ENCODE peak calls at places on chromosomes 4 and X, in six cellular contexts. One of them, this sample, is unnamed.

GRCh38 chrX:110402091-110402854 is 43.6 kb downstream of the RTL9 start:
- DNase-seq in K562: peak
- DNase-seq in endothelial cell of umbilical vein: no peak
- DNase-seq in A549: peak
- DNase-seq in HepG2: no peak
- DNase-seq in GM12878: no peak
- DNase-seq in this sample: no peak

GRCh38 chr4:54256491-54257167 is 27.5 kb downstream of the PDGFRA start:
- DNase-seq in K562: no peak
- DNase-seq in HepG2: no peak
- DNase-seq in GM12878: no peak
- DNase-seq in A549: no peak
- DNase-seq in endothelial cell of umbilical vein: no peak
- DNase-seq in this sample: no peak

GRCh38 chrX:42466706-42467105 is 311.3 kb downstream of the PPP1R2C start:
- DNase-seq in endothelial cell of umbilical vein: no peak
- DNase-seq in GM12878: no peak
- DNase-seq in K562: no peak
- DNase-seq in HepG2: no peak
- DNase-seq in A549: no peak
- DNase-seq in this sample: no peak

GRCh38 chr4:1410491-1411325 is 4.5 kb upstream of the NKX1-1 start:
- DNase-seq in endothelial cell of umbilical vein: peak
- DNase-seq in GM12878: no peak
- DNase-seq in K562: peak
- DNase-seq in A549: no peak
- DNase-seq in HepG2: peak
- DNase-seq in this sample: peak

GRCh38 chrX:104306180-104306579 is 51.4 kb upstream of the ESX1 start:
- DNase-seq in A549: no peak
- DNase-seq in GM12878: no peak
- DNase-seq in endothelial cell of umbilical vein: no peak
- DNase-seq in K562: no peak
- DNase-seq in HepG2: no peak
- DNase-seq in this sample: no peak

GRCh38 chr4:40887690-40888089 is 137.9 kb downstream of the NSUN7 start:
- DNase-seq in endothelial cell of umbilical vein: no peak
- DNase-seq in HepG2: no peak
- DNase-seq in A549: no peak
- DNase-seq in K562: no peak
- DNase-seq in GM12878: no peak
- DNase-seq in this sample: peak

GRCh38 chr4:98614655-98615054 is 43.8 kb downstream of the TSPAN5 start:
- DNase-seq in A549: no peak
- DNase-seq in endothelial cell of umbilical vein: no peak
- DNase-seq in HepG2: no peak
- DNase-seq in K562: no peak
- DNase-seq in GM12878: no peak
- DNase-seq in this sample: no peak

GRCh38 chrX:150094996-150095395 is 156.7 kb upstream of the EOLA2 start:
- DNase-seq in K562: no peak
- DNase-seq in GM12878: no peak
- DNase-seq in A549: no peak
- DNase-seq in HepG2: no peak
- DNase-seq in endothelial cell of umbilical vein: peak
- DNase-seq in this sample: no peak

GRCh38 chr4:162727232-162727631 is 439.5 kb downstream of the NAF1 start:
- DNase-seq in K562: no peak
- DNase-seq in endothelial cell of umbilical vein: no peak
- DNase-seq in GM12878: no peak
- DNase-seq in HepG2: peak
- DNase-seq in A549: no peak
- DNase-seq in this sample: peak

GRCh38 chr4:62302710-62303109 is 1102.6 kb downstream of the ADGRL3 start:
- DNase-seq in HepG2: no peak
- DNase-seq in endothelial cell of umbilical vein: no peak
- DNase-seq in K562: no peak
- DNase-seq in A549: no peak
- DNase-seq in GM12878: no peak
- DNase-seq in this sample: no peak

GRCh38 chr4:94571301-94571700 is 119.6 kb downstream of the PDLIM5 start:
- DNase-seq in endothelial cell of umbilical vein: no peak
- DNase-seq in K562: no peak
- DNase-seq in HepG2: no peak
- DNase-seq in A549: no peak
- DNase-seq in GM12878: no peak
- DNase-seq in this sample: no peak

GRCh38 chr4:14520171-14520570 is 482.1 kb upstream of the CPEB2 start:
- DNase-seq in endothelial cell of umbilical vein: no peak
- DNase-seq in K562: no peak
- DNase-seq in GM12878: no peak
- DNase-seq in HepG2: no peak
- DNase-seq in A549: no peak
- DNase-seq in this sample: no peak

GRCh38 chrX:110086916-110087484 is 84.1 kb downstream of the TMEM164 start:
- DNase-seq in K562: peak
- DNase-seq in A549: peak
- DNase-seq in endothelial cell of umbilical vein: peak
- DNase-seq in GM12878: no peak
- DNase-seq in HepG2: peak
- DNase-seq in this sample: peak

GRCh38 chr4:156654410-156654809 is 317.2 kb downstream of the PDGFC start:
- DNase-seq in HepG2: peak
- DNase-seq in endothelial cell of umbilical vein: no peak
- DNase-seq in GM12878: no peak
- DNase-seq in A549: no peak
- DNase-seq in K562: no peak
- DNase-seq in this sample: peak

GRCh38 chr4:30920043-30920442 is 199.9 kb downstream of the PCDH7 start:
- DNase-seq in A549: no peak
- DNase-seq in HepG2: no peak
- DNase-seq in K562: no peak
- DNase-seq in endothelial cell of umbilical vein: no peak
- DNase-seq in GM12878: no peak
- DNase-seq in this sample: no peak

GRCh38 chrX:129823115-129823514 is 20.6 kb downstream of the ZDHHC9 start:
- DNase-seq in GM12878: no peak
- DNase-seq in HepG2: no peak
- DNase-seq in K562: peak
- DNase-seq in endothelial cell of umbilical vein: peak
- DNase-seq in A549: peak
- DNase-seq in this sample: peak

GRCh38 chrX:85365370-85365995 is 14.0 kb downstream of the POF1B start:
- DNase-seq in endothelial cell of umbilical vein: no peak
- DNase-seq in HepG2: no peak
- DNase-seq in A549: no peak
- DNase-seq in K562: no peak
- DNase-seq in GM12878: no peak
- DNase-seq in this sample: no peak

GRCh38 chr4:10182446-10183424 is 66.1 kb upstream of the WDR1 start:
- DNase-seq in HepG2: no peak
- DNase-seq in A549: no peak
- DNase-seq in GM12878: no peak
- DNase-seq in K562: no peak
- DNase-seq in endothelial cell of umbilical vein: no peak
- DNase-seq in this sample: no peak

GRCh38 chr4:147984065-147984777 is 252.3 kb downstream of the ARHGAP10 start:
- DNase-seq in A549: peak
- DNase-seq in endothelial cell of umbilical vein: peak
- DNase-seq in K562: peak
- DNase-seq in HepG2: peak
- DNase-seq in GM12878: no peak
- DNase-seq in this sample: peak

GRCh38 chrX:73126240-73126639 is 46.9 kb upstream of the PABPC1L2A start:
- DNase-seq in HepG2: no peak
- DNase-seq in A549: no peak
- DNase-seq in endothelial cell of umbilical vein: no peak
- DNase-seq in K562: no peak
- DNase-seq in GM12878: no peak
- DNase-seq in this sample: no peak

GRCh38 chrX:13028871-13029336 is 15.5 kb downstream of the FAM9C start:
- DNase-seq in K562: no peak
- DNase-seq in A549: peak
- DNase-seq in HepG2: peak
- DNase-seq in endothelial cell of umbilical vein: no peak
- DNase-seq in GM12878: no peak
- DNase-seq in this sample: no peak
- H3K4me3 ChIP-seq in K562: no peak
- H3K4me3 ChIP-seq in A549: no peak
- H3K4me3 ChIP-seq in HepG2: no peak
- H3K4me3 ChIP-seq in endothelial cell of umbilical vein: no peak
- H3K4me3 ChIP-seq in GM12878: no peak
- H3K4me3 ChIP-seq in this sample: no peak

DNA sequence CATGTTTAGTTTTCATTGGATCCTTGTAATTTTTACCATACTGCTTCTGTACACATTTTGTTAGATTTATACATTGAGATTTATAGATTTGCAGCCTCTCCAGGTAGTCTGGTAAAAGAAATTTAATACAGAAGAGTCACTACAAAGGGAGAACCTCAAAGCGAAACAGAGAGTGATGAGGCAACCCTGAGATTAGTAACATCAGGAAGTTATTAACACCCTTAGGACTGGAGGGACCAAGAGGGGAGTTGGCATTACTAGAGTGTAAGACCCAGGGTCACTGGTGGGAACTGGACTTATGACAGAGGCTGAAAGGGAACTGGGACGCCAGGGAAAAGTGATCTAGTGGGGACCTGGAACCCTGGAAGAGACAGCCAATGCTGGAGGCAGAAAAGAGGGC is 20.6 kb upstream of the MAML3 start:
- DNase-seq in K562: no peak
- DNase-seq in GM12878: no peak
- DNase-seq in endothelial cell of umbilical vein: no peak
- DNase-seq in HepG2: no peak
- DNase-seq in A549: no peak
- DNase-seq in this sample: peak
- TF ChIP-seq MYC in K562: no peak
- TF ChIP-seq MYC in GM12878: no peak
- TF ChIP-seq MYC in endothelial cell of umbilical vein: no peak
- TF ChIP-seq MYC in HepG2: no peak
- TF ChIP-seq MYC in A549: no peak
- TF ChIP-seq MYC in this sample: no peak

DNA sequence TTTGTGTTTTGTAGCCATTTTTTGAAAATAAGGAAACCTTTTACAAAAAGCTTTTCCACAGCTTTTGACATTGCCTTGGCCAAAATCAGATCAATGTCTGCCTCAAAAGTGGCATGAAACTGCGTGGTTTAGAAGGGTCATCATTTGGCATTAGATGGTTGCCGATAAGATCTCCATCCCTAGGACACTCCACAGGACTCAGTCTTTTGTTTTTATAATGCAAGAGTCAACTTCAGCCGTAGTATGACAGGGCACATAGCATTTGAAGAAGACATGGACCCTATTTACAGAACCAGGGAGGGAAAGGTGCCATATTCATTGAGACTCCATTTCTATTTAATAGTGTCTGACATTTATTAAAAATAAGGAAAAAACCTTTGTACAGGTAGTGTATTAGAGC is 1.3 kb downstream of the RTL8A start:
- DNase-seq in HepG2: no peak
- DNase-seq in endothelial cell of umbilical vein: no peak
- DNase-seq in GM12878: no peak
- DNase-seq in A549: no peak
- DNase-seq in K562: no peak
- DNase-seq in this sample: no peak
- H3K4me3 ChIP-seq in HepG2: no peak
- H3K4me3 ChIP-seq in endothelial cell of umbilical vein: peak
- H3K4me3 ChIP-seq in GM12878: peak
- H3K4me3 ChIP-seq in A549: peak
- H3K4me3 ChIP-seq in K562: peak
- H3K4me3 ChIP-seq in this sample: peak

GRCh38 chrX:3244955-3245354 is 101.5 kb downstream of the MXRA5 start:
- DNase-seq in A549: no peak
- DNase-seq in endothelial cell of umbilical vein: peak
- DNase-seq in HepG2: no peak
- DNase-seq in K562: no peak
- DNase-seq in GM12878: no peak
- DNase-seq in this sample: peak
- TF ChIP-seq MYC in A549: no peak
- TF ChIP-seq MYC in endothelial cell of umbilical vein: no peak
- TF ChIP-seq MYC in HepG2: no peak
- TF ChIP-seq MYC in K562: no peak
- TF ChIP-seq MYC in GM12878: no peak
- TF ChIP-seq MYC in this sample: no peak

GRCh38 chr4:2817701-2818350 is 24.9 kb downstream of the SH3BP2 start:
- DNase-seq in HepG2: no peak
- DNase-seq in endothelial cell of umbilical vein: peak
- DNase-seq in GM12878: no peak
- DNase-seq in K562: no peak
- DNase-seq in A549: no peak
- DNase-seq in this sample: no peak

GRCh38 chr4:2817136-2817535 is 24.3 kb downstream of the SH3BP2 start:
- DNase-seq in endothelial cell of umbilical vein: no peak
- DNase-seq in HepG2: no peak
- DNase-seq in A549: no peak
- DNase-seq in K562: no peak
- DNase-seq in GM12878: no peak
- DNase-seq in this sample: no peak

GRCh38 chr4:2820216-2820982 is 23.2 kb upstream of the ADD1 start:
- DNase-seq in HepG2: no peak
- DNase-seq in K562: no peak
- DNase-seq in endothelial cell of umbilical vein: no peak
- DNase-seq in A549: no peak
- DNase-seq in GM12878: no peak
- DNase-seq in this sample: no peak

GRCh38 chr4:2819244-2820215 is 24.1 kb upstream of the ADD1 start:
- DNase-seq in GM12878: no peak
- DNase-seq in HepG2: no peak
- DNase-seq in A549: no peak
- DNase-seq in K562: no peak
- DNase-seq in endothelial cell of umbilical vein: no peak
- DNase-seq in this sample: no peak

DNA sequence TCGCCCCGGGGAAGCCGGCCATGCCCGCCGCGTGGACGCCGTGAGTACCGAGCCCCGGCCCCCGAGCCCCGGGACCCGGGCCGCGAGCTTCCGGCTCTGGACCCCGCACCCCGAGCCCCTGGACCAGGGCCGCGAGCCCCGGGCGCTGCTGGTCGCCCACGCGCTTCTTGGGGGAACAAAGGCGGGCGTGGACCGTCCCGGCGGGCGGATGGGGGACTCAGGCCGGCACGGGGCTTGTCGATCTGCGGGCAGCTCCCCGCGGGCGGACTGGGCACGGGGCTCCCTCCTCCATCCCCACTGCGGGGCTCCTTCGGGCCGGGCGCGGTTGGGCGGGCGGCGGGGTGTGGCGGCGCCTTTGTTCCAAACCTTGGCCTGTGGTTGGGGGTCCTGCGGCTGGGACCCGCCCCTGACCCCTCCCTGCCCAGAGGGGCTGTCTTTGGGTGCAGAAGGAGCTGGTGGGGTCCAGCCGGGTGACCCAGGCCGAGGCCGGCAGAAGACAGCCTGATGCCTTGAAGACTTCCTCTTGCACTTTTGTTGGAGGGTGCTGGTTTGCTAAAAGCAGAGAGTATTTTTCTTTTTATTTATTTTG is 25.2 kb upstream of the ADD1 start:
- DNase-seq in HepG2: no peak
- DNase-seq in K562: no peak
- DNase-seq in GM12878: no peak
- DNase-seq in A549: no peak
- DNase-seq in endothelial cell of umbilical vein: no peak
- DNase-seq in this sample: no peak
- H3K4me3 ChIP-seq in HepG2: no peak
- H3K4me3 ChIP-seq in K562: no peak
- H3K4me3 ChIP-seq in GM12878: peak
- H3K4me3 ChIP-seq in A549: no peak
- H3K4me3 ChIP-seq in endothelial cell of umbilical vein: peak
- H3K4me3 ChIP-seq in this sample: no peak